ENCODE peak calls at places on chromosomes 11 and 22, in ten cellular contexts. O is choroid plexus epithelial cell, Q is fibroblast of lung, C is HFFc6, V is kidney, R is AG04449, D is fibroblast of villous mesenchyme, E is breast epithelium, B is HFF-Myc, M is brain microvascular endothelial cell. K is an unnamed sample.

GRCh38 chr11:86396403-86396802 is 21.7 kb downstream of the CCDC81 start:
- DNase-seq in O (peak), Q (peak), C (peak), V (no peak), R (peak), D (peak), E (no peak), B (no peak), M (peak), K (no peak)

GRCh38 chr22:29167032-29167911 is 38.4 kb upstream of the EMID1 start:
- DNase-seq in O (no peak), Q (no peak), C (no peak), V (peak), R (no peak), D (no peak), E (no peak), B (no peak), M (no peak), K (no peak)

GRCh38 chr11:64207247-64208085 is 945 bp downstream of the FERMT3 start:
- DNase-seq in O (peak), Q (peak), C (peak), V (peak), R (no peak), D (peak), E (no peak), B (peak), M (peak), K (no peak)

GRCh38 chr11:65565624-65566453 is 4.4 kb upstream of the ZNRD2 start:
- DNase-seq in O (no peak), Q (peak), C (no peak), V (no peak), R (no peak), D (no peak), E (no peak), B (no peak), M (no peak), K (no peak)

GRCh38 chr22:49948958-49949913 is 11.3 kb upstream of the PIM3 start:
- DNase-seq in O (no peak), Q (no peak), C (no peak), V (peak), R (no peak), D (no peak), E (peak), B (no peak), M (no peak), K (no peak)

GRCh38 chr11:119518746-119519382 is 95.9 kb upstream of the THY1 start:
- DNase-seq in O (peak), Q (peak), C (no peak), V (peak), R (no peak), D (peak), E (no peak), B (no peak), M (peak), K (peak)

GRCh38 chr11:78310500-78310909 is 107.1 kb downstream of the GAB2 start:
- DNase-seq in O (peak), Q (peak), C (no peak), V (peak), R (no peak), D (peak), E (no peak), B (no peak), M (peak), K (no peak)

GRCh38 chr22:49657275-49657973 is 170.2 kb downstream of the BRD1 start:
- DNase-seq in O (no peak), Q (no peak), C (no peak), V (peak), R (no peak), D (no peak), E (no peak), B (no peak), M (no peak), K (no peak)

GRCh38 chr11:37788141-37788877 is 1190.3 kb upstream of the RAG2 start:
- DNase-seq in O (peak), Q (peak), C (peak), V (no peak), R (peak), D (peak), E (no peak), B (peak), M (peak), K (no peak)

GRCh38 chr22:17773606-17774205 is 563 bp downstream of the BID start:
- DNase-seq in O (peak), Q (peak), C (no peak), V (no peak), R (no peak), D (no peak), E (no peak), B (no peak), M (no peak), K (peak)

GRCh38 chr22:26689553-26690301 is 32.3 kb downstream of the MIAT start:
- DNase-seq in O (no peak), Q (no peak), C (no peak), V (no peak), R (no peak), D (no peak), E (no peak), B (no peak), M (no peak), K (no peak)

GRCh38 chr11:15603208-15603607 is 488.5 kb downstream of the INSC start:
- DNase-seq in O (no peak), Q (no peak), C (no peak), V (no peak), R (no peak), D (no peak), E (no peak), B (no peak), M (no peak), K (no peak)

GRCh38 chr11:69172674-69173073 is 16.9 kb downstream of the SMIM38 start:
- DNase-seq in O (peak), Q (no peak), C (no peak), V (no peak), R (no peak), D (peak), E (no peak), B (no peak), M (peak), K (no peak)

GRCh38 chr22:41009222-41009948 is 58.2 kb downstream of the RBX1 start:
- DNase-seq in O (peak), Q (peak), C (peak), V (no peak), R (no peak), D (peak), E (no peak), B (peak), M (no peak), K (no peak)

GRCh38 chr11:39678996-39679395 is 1780.5 kb downstream of the LRRC4C start:
- DNase-seq in O (no peak), Q (peak), C (no peak), V (no peak), R (no peak), D (no peak), E (no peak), B (no peak), M (no peak), K (no peak)

GRCh38 chr11:125343732-125344131 is 152.3 kb downstream of the FEZ1 start:
- DNase-seq in O (peak), Q (peak), C (no peak), V (no peak), R (no peak), D (peak), E (no peak), B (no peak), M (peak), K (no peak)

GRCh38 chr11:44304091-44305084 is 5.6 kb downstream of the ALX4 start:
- DNase-seq in O (no peak), Q (peak), C (no peak), V (no peak), R (no peak), D (no peak), E (no peak), B (no peak), M (peak), K (peak)

GRCh38 chr11:18540207-18541009 is 13.7 kb upstream of the TSG101 start:
- DNase-seq in O (peak), Q (peak), C (peak), V (no peak), R (no peak), D (peak), E (no peak), B (no peak), M (no peak), K (no peak)

GRCh38 chr11:12126352-12127019 is 16.1 kb downstream of the MICAL2 start:
- DNase-seq in O (peak), Q (peak), C (peak), V (no peak), R (peak), D (peak), E (no peak), B (peak), M (peak), K (no peak)

GRCh38 chr22:25072406-25072805 is 119.9 kb downstream of the KIAA1671 start:
- DNase-seq in O (no peak), Q (no peak), C (no peak), V (no peak), R (no peak), D (no peak), E (no peak), B (no peak), M (no peak), K (no peak)

GRCh38 chr11:14413307-14414072 is 54.5 kb upstream of the RRAS2 start:
- DNase-seq in O (peak), Q (peak), C (peak), V (no peak), R (no peak), D (peak), E (no peak), B (no peak), M (peak), K (no peak)

GRCh38 chr22:48104102-48104738 is 1341.8 kb downstream of the TBC1D22A start:
- DNase-seq in O (no peak), Q (no peak), C (no peak), V (no peak), R (no peak), D (no peak), E (no peak), B (no peak), M (no peak), K (no peak)

GRCh38 chr22:49229483-49230193 is 598.0 kb downstream of the BRD1 start:
- DNase-seq in O (no peak), Q (no peak), C (no peak), V (no peak), R (no peak), D (no peak), E (peak), B (no peak), M (no peak), K (no peak)

GRCh38 chr11:124640660-124641059 is 18.0 kb downstream of the TBRG1 start:
- DNase-seq in O (no peak), Q (no peak), C (no peak), V (no peak), R (no peak), D (no peak), E (no peak), B (no peak), M (no peak), K (no peak)

GRCh38 chr11:57219021-57219627 is 17.9 kb downstream of the APLNR start:
- DNase-seq in O (peak), Q (no peak), C (no peak), V (no peak), R (no peak), D (peak), E (no peak), B (no peak), M (no peak), K (no peak)

GRCh38 chr22:39207141-39208012 is 37.4 kb downstream of the PDGFB start:
- DNase-seq in O (peak), Q (peak), C (no peak), V (peak), R (no peak), D (peak), E (no peak), B (no peak), M (no peak), K (no peak)

GRCh38 chr11:128412847-128413791 is 174.2 kb downstream of the ETS1 start:
- DNase-seq in O (peak), Q (no peak), C (no peak), V (no peak), R (no peak), D (no peak), E (no peak), B (no peak), M (no peak), K (no peak)

GRCh38 chr11:119288219-119288618 is 28.7 kb downstream of the MCAM start:
- DNase-seq in O (no peak), Q (no peak), C (no peak), V (no peak), R (no peak), D (no peak), E (no peak), B (no peak), M (no peak), K (no peak)

GRCh38 chr22:19393704-19394103 is 37.8 kb downstream of the HIRA start:
- DNase-seq in O (no peak), Q (no peak), C (no peak), V (no peak), R (no peak), D (no peak), E (no peak), B (no peak), M (no peak), K (no peak)

GRCh38 chr11:66814678-66815077 is 28.6 kb upstream of the RCE1 start:
- DNase-seq in O (no peak), Q (no peak), C (no peak), V (no peak), R (no peak), D (no peak), E (no peak), B (no peak), M (no peak), K (no peak)

GRCh38 chr11:101944896-101945295 is 28.6 kb upstream of the ANGPTL5 start:
- DNase-seq in O (no peak), Q (no peak), C (no peak), V (no peak), R (no peak), D (no peak), E (no peak), B (no peak), M (no peak), K (no peak)

GRCh38 chr11:2137202-2138071 is 1.8 kb downstream of the IGF2 start:
- DNase-seq in O (peak), Q (peak), C (peak), V (peak), R (no peak), D (peak), E (no peak), B (no peak), M (peak), K (peak)

GRCh38 chr11:126702165-126702738 is 298.3 kb downstream of the KIRREL3 start:
- DNase-seq in O (no peak), Q (no peak), C (no peak), V (no peak), R (no peak), D (no peak), E (no peak), B (no peak), M (no peak), K (no peak)

GRCh38 chr11:114280696-114281095 is 15.5 kb upstream of the NNMT start:
- DNase-seq in O (peak), Q (peak), C (peak), V (peak), R (no peak), D (peak), E (no peak), B (peak), M (peak), K (peak)

GRCh38 chr22:27133951-27134664 is 476.7 kb downstream of the MIAT start:
- DNase-seq in O (peak), Q (peak), C (peak), V (no peak), R (peak), D (peak), E (no peak), B (peak), M (peak), K (no peak)

GRCh38 chr11:9716275-9717039 is 52.6 kb downstream of the SWAP70 start:
- DNase-seq in O (peak), Q (peak), C (peak), V (no peak), R (peak), D (peak), E (no peak), B (no peak), M (peak), K (no peak)

GRCh38 chr11:8038811-8039529 is 42.0 kb upstream of the TUB start:
- DNase-seq in O (no peak), Q (no peak), C (no peak), V (peak), R (no peak), D (no peak), E (no peak), B (no peak), M (no peak), K (no peak)

DNA sequence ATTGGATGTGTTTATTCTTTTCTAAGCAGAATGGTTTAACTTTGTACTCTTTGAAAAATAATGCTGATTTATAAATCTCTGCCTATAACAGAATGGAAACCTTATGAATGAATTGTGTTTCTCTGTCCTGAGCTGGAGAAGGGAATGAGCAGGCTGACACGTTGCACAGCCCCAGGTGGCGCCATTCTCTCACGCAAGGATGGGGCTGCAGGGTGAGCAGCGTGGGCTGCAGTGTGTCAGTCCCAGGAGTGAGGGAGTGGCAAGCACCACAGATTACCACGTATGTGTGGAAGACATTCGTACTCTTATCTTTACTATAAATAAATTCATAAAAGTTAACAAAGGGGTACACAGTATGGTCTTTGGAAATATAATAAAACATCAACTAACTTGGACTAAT is 33.4 kb downstream of the FDX1 start:
- DNase-seq in O (peak), Q (peak), C (peak), V (no peak), R (no peak), D (peak), E (no peak), B (no peak), M (peak), K (peak)
- TF ChIP-seq CTCF in O (peak), Q (peak), C (peak), V (peak), R (peak), D (peak), E (no peak), B (peak), M (peak), K (peak)

GRCh38 chr22:42967005-42967404 is 47.9 kb downstream of the PACSIN2 start:
- DNase-seq in O (no peak), Q (no peak), C (no peak), V (no peak), R (no peak), D (no peak), E (no peak), B (no peak), M (no peak), K (no peak)

GRCh38 chr22:42970029-42970428 is 44.9 kb downstream of the PACSIN2 start:
- DNase-seq in O (no peak), Q (peak), C (no peak), V (no peak), R (no peak), D (no peak), E (no peak), B (no peak), M (no peak), K (no peak)

GRCh38 chr22:42966389-42966998 is 48.5 kb downstream of the PACSIN2 start:
- DNase-seq in O (no peak), Q (peak), C (no peak), V (no peak), R (no peak), D (no peak), E (no peak), B (no peak), M (no peak), K (no peak)

GRCh38 chr22:42969348-42969975 is 45.5 kb downstream of the PACSIN2 start:
- DNase-seq in O (peak), Q (peak), C (peak), V (no peak), R (peak), D (peak), E (no peak), B (peak), M (no peak), K (no peak)

GRCh38 chr22:42967933-42968332 is 47.0 kb downstream of the PACSIN2 start:
- DNase-seq in O (no peak), Q (no peak), C (no peak), V (peak), R (no peak), D (peak), E (no peak), B (no peak), M (no peak), K (no peak)
- TF ChIP-seq CTCF in O (no peak), Q (peak), C (no peak), V (no peak), R (peak), D (peak), E (no peak), B (peak), M (peak), K (no peak)

DNA sequence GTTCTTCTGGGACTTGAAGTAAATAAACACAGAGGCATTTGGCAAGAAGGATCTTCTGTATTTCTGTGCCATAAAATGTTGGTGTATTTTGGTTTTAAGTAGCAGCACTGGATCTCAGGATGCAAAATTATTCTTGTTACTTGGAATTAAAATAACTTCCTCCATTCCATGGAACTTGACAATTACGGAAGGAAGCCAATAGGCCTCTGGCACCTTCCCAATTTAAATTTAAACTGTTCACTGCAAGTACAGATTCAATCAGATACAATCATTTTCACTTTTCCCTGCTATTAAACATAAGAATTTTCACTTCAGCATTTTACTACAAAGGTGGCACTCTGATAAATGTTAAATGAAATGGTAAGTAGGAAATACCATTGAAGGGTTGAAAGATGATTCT is 288.5 kb downstream of the CASP12 start:
- DNase-seq in O (no peak), Q (no peak), C (no peak), V (no peak), R (no peak), D (no peak), E (no peak), B (no peak), M (no peak), K (no peak)
- TF ChIP-seq CTCF in O (no peak), Q (no peak), C (no peak), V (no peak), R (no peak), D (no peak), E (no peak), B (no peak), M (no peak), K (no peak)

DNA sequence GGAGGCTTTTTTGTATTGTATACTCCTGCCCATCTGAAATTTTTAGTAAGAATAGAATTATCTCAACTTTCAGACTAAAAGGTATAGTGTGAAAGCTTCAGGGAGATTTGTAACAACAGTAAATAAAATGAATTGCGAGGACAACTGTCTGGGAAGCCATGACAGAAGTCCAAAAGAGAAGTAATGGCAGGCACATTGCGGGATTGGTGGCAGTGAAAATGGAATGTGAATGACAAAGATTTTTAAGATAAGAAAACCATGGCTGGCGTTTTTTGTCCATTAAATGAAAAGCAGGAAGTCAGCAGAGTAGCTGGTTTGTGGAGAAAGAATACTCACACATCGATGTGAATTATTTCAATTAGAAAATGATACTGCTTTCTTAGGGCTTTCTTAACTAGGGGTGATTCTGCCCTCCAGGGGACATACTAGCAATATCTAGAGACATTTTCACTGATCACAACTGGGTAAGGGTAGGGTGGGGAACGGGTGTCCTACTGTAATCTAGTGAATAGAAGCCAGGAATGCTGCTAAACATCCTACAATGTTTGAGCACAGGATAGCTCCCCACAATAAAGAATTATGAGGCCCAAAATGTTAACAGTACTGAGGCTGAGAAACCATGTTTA is 1.6 kb downstream of the NPAT start:
- DNase-seq in O (peak), Q (no peak), C (no peak), V (no peak), R (no peak), D (peak), E (no peak), B (no peak), M (no peak), K (no peak)
- TF ChIP-seq CTCF in O (peak), Q (no peak), C (no peak), V (no peak), R (no peak), D (peak), E (no peak), B (no peak), M (no peak), K (no peak)

K was measured in nephron progenitor cell.